ENCODE peak calls at places on chromosomes 1 and 21, in eight cellular contexts. C is RWPE2, U is heart right ventricle, W is body of pancreas, N is adrenal gland, K is astrocyte, Z is AG04450, A is bronchial epithelial cell. H is an unnamed sample. For H3K27me3, the result is how much of the 10 kb centered on the place peaks cover.

GRCh38 chr1:39178541-39179431 is 25.7 kb upstream of the MACF1 start:
- DNase-seq in N (peak), W (peak), C (peak), Z (no peak), K (peak), A (peak), U (no peak), H (peak)

GRCh38 chr1:209484429-209484828 is 99.1 kb upstream of the CAMK1G start:
- DNase-seq in C (no peak), N (no peak), W (no peak), U (no peak), K (no peak), A (no peak), Z (no peak), H (no peak)

GRCh38 chr1:143661418-143662120 is 310.2 kb downstream of the FAM72C start:
- DNase-seq in U (no peak), K (no peak), Z (no peak), N (no peak), A (no peak), W (no peak), C (no peak), H (no peak)

GRCh38 chr1:22105611-22106207 is 37.2 kb downstream of the WNT4 start:
- DNase-seq in Z (peak), C (no peak), W (no peak), K (peak), A (peak), N (no peak), U (no peak), H (peak)

GRCh38 chr1:21082078-21082477 is 94.6 kb downstream of the EIF4G3 start:
- DNase-seq in U (no peak), W (no peak), C (no peak), N (no peak), K (no peak), A (no peak), Z (no peak), H (no peak)

GRCh38 chr1:245742891-245743290 is 588.1 kb downstream of the KIF26B start:
- DNase-seq in A (no peak), W (no peak), Z (no peak), N (no peak), K (peak), C (no peak), U (no peak), H (peak)

GRCh38 chr1:108201682-108202081 is 1.5 kb upstream of the SLC25A24 start:
- DNase-seq in N (no peak), W (no peak), Z (no peak), K (no peak), A (no peak), C (no peak), U (no peak), H (no peak)

GRCh38 chr1:115495603-115496002 is 146.2 kb upstream of the VANGL1 start:
- DNase-seq in W (no peak), Z (no peak), N (no peak), U (no peak), K (peak), A (peak), C (no peak), H (peak)

GRCh38 chr1:22643381-22643780 is at the start of gene C1QC:
- DNase-seq in W (no peak), N (peak), Z (no peak), K (no peak), U (peak), A (no peak), C (no peak), H (no peak)

GRCh38 chr21:43574741-43575465 is 84.4 kb downstream of the HSF2BP start:
- DNase-seq in A (no peak), U (peak), W (no peak), C (no peak), K (no peak), N (peak), Z (no peak), H (no peak)

GRCh38 chr21:42238185-42238934 is 19.4 kb downstream of the ABCG1 start:
- DNase-seq in U (no peak), A (peak), K (no peak), W (no peak), C (no peak), Z (no peak), N (peak), H (no peak)

GRCh38 chr1:235206533-235207201 is 45.6 kb upstream of the RBM34 start:
- DNase-seq in Z (no peak), A (peak), K (peak), C (no peak), U (no peak), W (no peak), N (no peak), H (peak)

GRCh38 chr1:225928186-225929175 is 4.4 kb upstream of the PYCR2 start:
- DNase-seq in Z (no peak), C (no peak), W (no peak), K (no peak), A (no peak), N (no peak), U (no peak), H (no peak)

GRCh38 chr1:89382479-89382878 is 18.6 kb downstream of the GBP6 start:
- DNase-seq in N (no peak), U (no peak), C (no peak), A (no peak), W (no peak), K (no peak), Z (no peak), H (no peak)

GRCh38 chr1:247407180-247407616 is 8.8 kb upstream of the NLRP3 start:
- DNase-seq in C (no peak), A (no peak), K (no peak), W (no peak), U (peak), N (no peak), Z (no peak), H (no peak)

GRCh38 chr1:206685749-206686485 is 1.2 kb downstream of the MAPKAPK2 start:
- DNase-seq in Z (no peak), A (peak), K (peak), C (no peak), N (peak), U (peak), W (peak), H (peak)

DNA sequence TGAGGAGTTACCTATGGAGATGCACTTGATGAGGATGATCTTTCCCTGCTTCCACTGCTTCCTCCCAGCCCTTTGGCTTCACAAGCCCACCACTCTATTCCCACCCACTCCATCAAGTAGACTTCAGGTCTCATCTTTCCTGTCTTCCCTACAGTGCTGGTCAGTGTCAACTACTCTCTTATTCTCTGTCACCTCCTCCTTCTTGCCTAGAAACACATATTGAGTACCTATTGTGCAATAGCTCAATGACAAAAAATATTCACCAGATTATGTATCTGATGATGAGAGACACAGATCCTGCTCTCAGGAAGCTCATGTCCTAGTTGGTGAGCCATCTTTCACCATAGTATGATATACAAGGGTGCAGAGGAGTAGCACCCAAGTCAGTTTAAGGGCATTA is 82.2 kb upstream of the NFASC start:
- DNase-seq in K (no peak), A (no peak), Z (no peak), N (no peak), W (no peak), U (no peak), C (no peak), H (no peak)
- H3K27me3 ChIP-seq in K (under half), A (under half), Z (under half), N (under half), W (under half), U (half or more), C (under half), H (under half)

GRCh38 chr21:35587841-35588390 is 472.4 kb downstream of the SETD4 start:
- DNase-seq in Z (no peak), U (no peak), K (no peak), A (no peak), C (no peak), W (no peak), N (no peak), H (no peak)
- H3K4me3 ChIP-seq in Z (no peak), U (no peak), K (no peak), A (no peak), C (no peak), W (no peak), N (no peak), H (no peak)

GRCh38 chr1:196493881-196494280 is 114.4 kb downstream of the KCNT2 start:
- DNase-seq in W (no peak), U (no peak), K (no peak), N (no peak), C (no peak), A (no peak), Z (no peak), H (no peak)
- TF ChIP-seq CTCF in W (no peak), U (no peak), K (no peak), N (no peak), C (no peak), A (no peak), Z (no peak), H (no peak)

GRCh38 chr1:92480200-92480812 is 6.4 kb downstream of the GFI1 start:
- DNase-seq in Z (no peak), C (no peak), A (no peak), W (no peak), K (no peak), N (no peak), U (no peak), H (no peak)
- H3K27me3 ChIP-seq in Z (half or more), C (half or more), A (half or more), W (under half), K (half or more), N (half or more), U (half or more), H (half or more)

H was measured in brain microvascular endothelial cell.